ENCODE peak calls at places on chromosomes 12 and 14, in four cellular contexts. V, X, B and H are unnamed samples.

GRCh38 chr14:26992403-26993115 is 394.7 kb upstream of the NOVA1 start:
- DNase-seq in V (no peak), X (no peak), B (no peak), H (no peak)

GRCh38 chr12:108363565-108363964 is 24.5 kb upstream of the CMKLR1 start:
- DNase-seq in V (no peak), X (no peak), B (no peak), H (no peak)

GRCh38 chr14:91246051-91246852 is 1.7 kb upstream of the GPR68 start:
- DNase-seq in V (no peak), X (no peak), B (peak; percentile 27), H (peak; percentile 19)

GRCh38 chr12:76096079-76096651 is 11.7 kb upstream of the NAP1L1 start:
- DNase-seq in V (no peak), X (no peak), B (no peak), H (no peak)

GRCh38 chr12:95504140-95504539 is 30.2 kb downstream of the METAP2 start:
- DNase-seq in V (no peak), X (no peak), B (no peak), H (no peak)

GRCh38 chr12:60529261-60529660 is 933.4 kb downstream of the SLC16A7 start:
- DNase-seq in V (no peak), X (no peak), B (no peak), H (no peak)

GRCh38 chr14:105841022-105842009 is 314.9 kb downstream of the TMEM121 start:
- DNase-seq in V (peak; percentile 2), X (no peak), B (no peak), H (no peak)

GRCh38 chr14:69620981-69621380 is 9.6 kb downstream of the SUSD6 start:
- DNase-seq in V (no peak), X (no peak), B (no peak), H (no peak)

GRCh38 chr14:68734231-68734732 is 58.6 kb downstream of the ZFP36L1 start:
- DNase-seq in V (no peak), X (no peak), B (no peak), H (no peak)

GRCh38 chr12:110849748-110850403 is 3.1 kb downstream of the CCDC63 start:
- DNase-seq in V (no peak), X (no peak), B (no peak), H (no peak)

GRCh38 chr12:125132698-125133400 is 67.6 kb downstream of the AACS start:
- DNase-seq in V (peak; percentile 41), X (no peak), B (no peak), H (no peak)

GRCh38 chr12:113676547-113676946 is 204.9 kb upstream of the LHX5 start:
- DNase-seq in V (no peak), X (no peak), B (no peak), H (no peak)

GRCh38 chr14:52021971-52022600 is 32.7 kb downstream of the RTRAF start:
- DNase-seq in V (no peak), X (no peak), B (no peak), H (no peak)

GRCh38 chr14:61130512-61131260 is 149.6 kb downstream of the SLC38A6 start:
- DNase-seq in V (no peak), X (no peak), B (no peak), H (no peak)

GRCh38 chr12:55172686-55173085 is 46.5 kb downstream of the OR9K2 start:
- DNase-seq in V (no peak), X (no peak), B (no peak), H (no peak)

GRCh38 chr12:76980196-76980595 is 85.2 kb downstream of the E2F7 start:
- DNase-seq in V (no peak), X (no peak), B (no peak), H (no peak)